ENCODE peak calls at places on chromosomes 16 and 17, in ten cellular contexts. One of them, this sample, is unnamed. For H3K27me3, the result is how much of the 10 kb centered on the place peaks cover.

GRCh38 chr16:48413291-48413690 is 28.1 kb upstream of the SIAH1 start:
- DNase-seq in HCT116: no peak
- DNase-seq in ovary: no peak
- DNase-seq in vagina: no peak
- DNase-seq in lung: no peak
- DNase-seq in Caco-2: no peak
- DNase-seq in prostate gland: no peak
- DNase-seq in bronchial epithelial cell: no peak
- DNase-seq in right atrium auricular region: no peak
- DNase-seq in heart left ventricle: no peak
- DNase-seq in this sample: no peak

GRCh38 chr16:3498988-3499387 is 1.8 kb upstream of the CLUAP1 start:
- DNase-seq in bronchial epithelial cell: no peak
- DNase-seq in ovary: no peak
- DNase-seq in heart left ventricle: no peak
- DNase-seq in HCT116: no peak
- DNase-seq in right atrium auricular region: no peak
- DNase-seq in lung: no peak
- DNase-seq in Caco-2: no peak
- DNase-seq in vagina: no peak
- DNase-seq in prostate gland: no peak
- DNase-seq in this sample: no peak

GRCh38 chr17:71753070-71753469 is 367.8 kb upstream of the SOX9 start:
- DNase-seq in vagina: no peak
- DNase-seq in heart left ventricle: no peak
- DNase-seq in ovary: no peak
- DNase-seq in HCT116: no peak
- DNase-seq in Caco-2: no peak
- DNase-seq in lung: no peak
- DNase-seq in bronchial epithelial cell: peak
- DNase-seq in prostate gland: no peak
- DNase-seq in right atrium auricular region: no peak
- DNase-seq in this sample: no peak

GRCh38 chr17:71068351-71068750 is 899.0 kb downstream of the KCNJ2 start:
- DNase-seq in vagina: no peak
- DNase-seq in right atrium auricular region: no peak
- DNase-seq in lung: no peak
- DNase-seq in Caco-2: no peak
- DNase-seq in bronchial epithelial cell: no peak
- DNase-seq in heart left ventricle: no peak
- DNase-seq in ovary: no peak
- DNase-seq in prostate gland: no peak
- DNase-seq in HCT116: no peak
- DNase-seq in this sample: no peak

GRCh38 chr16:30794634-30795033 is 7.6 kb upstream of the ZNF629 start:
- DNase-seq in heart left ventricle: no peak
- DNase-seq in vagina: no peak
- DNase-seq in bronchial epithelial cell: no peak
- DNase-seq in prostate gland: no peak
- DNase-seq in HCT116: no peak
- DNase-seq in right atrium auricular region: no peak
- DNase-seq in lung: no peak
- DNase-seq in Caco-2: no peak
- DNase-seq in ovary: no peak
- DNase-seq in this sample: no peak

GRCh38 chr17:33750943-33751701 is 458.0 kb upstream of the ASIC2 start:
- DNase-seq in heart left ventricle: peak
- DNase-seq in prostate gland: peak
- DNase-seq in HCT116: peak
- DNase-seq in vagina: no peak
- DNase-seq in ovary: peak
- DNase-seq in lung: peak
- DNase-seq in Caco-2: peak
- DNase-seq in bronchial epithelial cell: peak
- DNase-seq in right atrium auricular region: peak
- DNase-seq in this sample: peak

GRCh38 chr17:2337152-2337810 is at the start of gene SGSM2:
- DNase-seq in lung: peak
- DNase-seq in heart left ventricle: peak
- DNase-seq in HCT116: no peak
- DNase-seq in Caco-2: peak
- DNase-seq in bronchial epithelial cell: no peak
- DNase-seq in right atrium auricular region: no peak
- DNase-seq in ovary: peak
- DNase-seq in vagina: no peak
- DNase-seq in prostate gland: peak
- DNase-seq in this sample: no peak

GRCh38 chr17:80941743-80942211 is 49.9 kb upstream of the CHMP6 start:
- DNase-seq in right atrium auricular region: no peak
- DNase-seq in lung: no peak
- DNase-seq in vagina: no peak
- DNase-seq in heart left ventricle: no peak
- DNase-seq in prostate gland: no peak
- DNase-seq in bronchial epithelial cell: no peak
- DNase-seq in Caco-2: no peak
- DNase-seq in ovary: peak
- DNase-seq in HCT116: no peak
- DNase-seq in this sample: no peak

DNA sequence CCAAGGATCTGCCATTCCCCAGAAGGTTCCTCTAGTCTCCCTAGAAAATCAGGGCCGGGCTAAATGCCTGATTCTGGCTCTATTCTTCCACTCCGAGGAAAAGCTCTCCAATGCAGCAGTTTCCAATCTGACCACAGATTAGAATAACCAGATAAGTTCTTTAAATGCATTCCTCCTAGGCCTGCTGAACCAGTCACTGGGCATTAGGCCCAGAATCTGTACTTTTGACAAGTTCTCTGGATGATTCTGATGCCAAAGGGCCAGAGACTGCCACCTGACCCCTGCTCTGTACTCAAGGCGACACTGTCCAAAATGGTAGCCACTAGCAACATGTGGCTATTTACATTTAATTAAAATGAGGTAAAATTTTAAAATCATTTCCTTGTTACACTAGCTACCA is 22.3 kb downstream of the MAP3K14 start:
- DNase-seq in ovary: no peak
- DNase-seq in vagina: no peak
- DNase-seq in prostate gland: peak
- DNase-seq in lung: peak
- DNase-seq in heart left ventricle: peak
- DNase-seq in HCT116: no peak
- DNase-seq in Caco-2: no peak
- DNase-seq in bronchial epithelial cell: no peak
- DNase-seq in right atrium auricular region: no peak
- DNase-seq in this sample: no peak
- TF ChIP-seq CTCF in ovary: no peak
- TF ChIP-seq CTCF in vagina: no peak
- TF ChIP-seq CTCF in prostate gland: no peak
- TF ChIP-seq CTCF in lung: no peak
- TF ChIP-seq CTCF in heart left ventricle: no peak
- TF ChIP-seq CTCF in HCT116: no peak
- TF ChIP-seq CTCF in Caco-2: no peak
- TF ChIP-seq CTCF in bronchial epithelial cell: no peak
- TF ChIP-seq CTCF in right atrium auricular region: no peak
- TF ChIP-seq CTCF in this sample: no peak

DNA sequence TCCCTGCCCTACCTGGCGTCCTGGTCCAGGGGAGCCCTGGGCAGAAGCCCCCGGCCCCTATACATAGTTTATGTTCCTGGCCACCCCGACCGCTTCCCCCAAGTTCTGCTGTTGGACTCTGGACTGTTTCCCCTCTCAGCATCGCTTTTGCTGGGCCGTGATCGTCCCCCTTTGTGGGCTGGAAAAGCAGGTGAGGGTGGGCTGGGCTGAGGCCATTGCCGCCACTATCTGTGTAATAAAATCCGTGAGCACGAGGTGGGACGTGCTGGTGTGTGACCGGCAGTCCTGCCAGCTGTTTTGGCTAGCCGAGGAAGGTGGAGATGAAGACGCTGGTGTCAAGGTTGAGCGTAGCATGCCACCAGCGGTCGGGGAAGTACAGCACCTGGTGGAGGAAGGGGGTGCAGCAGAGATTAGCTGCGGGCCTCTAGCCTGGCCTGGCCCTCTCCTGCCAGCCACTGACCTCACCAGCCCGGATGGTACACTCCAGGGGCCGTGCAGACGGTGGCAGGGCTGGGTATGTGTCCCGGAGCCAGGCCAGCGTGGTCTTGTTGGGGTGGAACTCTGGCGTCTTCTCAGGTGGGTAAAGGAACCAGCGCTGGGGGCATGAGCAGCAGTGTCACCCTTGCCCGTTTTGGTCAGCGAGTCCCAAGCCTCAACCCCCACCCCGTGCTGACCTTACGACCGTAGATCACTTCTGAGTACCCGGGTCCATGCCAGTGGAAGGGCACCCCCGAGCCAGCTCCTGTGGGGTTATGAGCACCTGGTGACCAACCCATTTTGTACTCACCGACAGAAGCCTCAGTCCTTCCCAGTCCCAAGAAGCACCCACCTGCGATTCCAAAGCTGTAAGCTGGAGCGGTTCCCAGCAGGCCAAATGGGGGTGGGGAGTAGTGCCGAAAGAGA is 1.4 kb downstream of the JMJD8 start:
- DNase-seq in vagina: no peak
- DNase-seq in HCT116: no peak
- DNase-seq in bronchial epithelial cell: no peak
- DNase-seq in lung: no peak
- DNase-seq in heart left ventricle: no peak
- DNase-seq in ovary: peak
- DNase-seq in right atrium auricular region: no peak
- DNase-seq in Caco-2: no peak
- DNase-seq in prostate gland: no peak
- DNase-seq in this sample: no peak
- H3K27me3 ChIP-seq in vagina: under half
- H3K27me3 ChIP-seq in HCT116: under half
- H3K27me3 ChIP-seq in bronchial epithelial cell: under half
- H3K27me3 ChIP-seq in lung: under half
- H3K27me3 ChIP-seq in heart left ventricle: under half
- H3K27me3 ChIP-seq in ovary: under half
- H3K27me3 ChIP-seq in right atrium auricular region: under half
- H3K27me3 ChIP-seq in Caco-2: under half
- H3K27me3 ChIP-seq in prostate gland: under half
- H3K27me3 ChIP-seq in this sample: under half

GRCh38 chr16:46607529-46607928 is 13.7 kb downstream of the SHCBP1 start:
- DNase-seq in right atrium auricular region: no peak
- DNase-seq in prostate gland: no peak
- DNase-seq in Caco-2: no peak
- DNase-seq in ovary: no peak
- DNase-seq in bronchial epithelial cell: peak
- DNase-seq in heart left ventricle: no peak
- DNase-seq in lung: no peak
- DNase-seq in vagina: no peak
- DNase-seq in HCT116: peak
- DNase-seq in this sample: peak

DNA sequence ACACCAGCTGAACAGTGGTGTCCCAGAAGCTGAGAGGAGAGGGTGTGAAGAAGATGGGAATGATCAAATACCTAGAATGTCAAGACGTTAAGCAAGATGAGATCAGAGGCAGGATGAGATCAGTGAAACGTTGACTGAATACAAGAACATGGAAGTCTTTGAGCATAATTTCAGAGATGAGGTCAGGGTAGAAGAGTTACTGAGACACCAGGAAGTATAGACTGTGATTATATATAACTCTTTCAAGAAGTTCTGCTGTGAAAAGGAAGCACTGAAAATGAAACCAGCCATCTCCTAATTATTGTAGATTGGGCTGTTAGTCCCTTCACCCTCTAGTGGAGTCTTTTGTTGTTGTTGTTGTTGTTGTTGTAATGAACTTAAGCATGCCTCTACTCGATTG is 9.1 kb downstream of the SHCBP1 start:
- DNase-seq in heart left ventricle: no peak
- DNase-seq in lung: no peak
- DNase-seq in prostate gland: no peak
- DNase-seq in Caco-2: no peak
- DNase-seq in ovary: no peak
- DNase-seq in right atrium auricular region: no peak
- DNase-seq in bronchial epithelial cell: no peak
- DNase-seq in HCT116: no peak
- DNase-seq in vagina: no peak
- DNase-seq in this sample: no peak
- TF ChIP-seq CTCF in heart left ventricle: no peak
- TF ChIP-seq CTCF in lung: no peak
- TF ChIP-seq CTCF in prostate gland: no peak
- TF ChIP-seq CTCF in Caco-2: no peak
- TF ChIP-seq CTCF in ovary: no peak
- TF ChIP-seq CTCF in right atrium auricular region: no peak
- TF ChIP-seq CTCF in bronchial epithelial cell: no peak
- TF ChIP-seq CTCF in HCT116: no peak
- TF ChIP-seq CTCF in vagina: no peak
- TF ChIP-seq CTCF in this sample: no peak

GRCh38 chr17:74181341-74181740 is 22.1 kb upstream of the RPL38 start:
- DNase-seq in HCT116: no peak
- DNase-seq in prostate gland: no peak
- DNase-seq in right atrium auricular region: no peak
- DNase-seq in bronchial epithelial cell: no peak
- DNase-seq in vagina: no peak
- DNase-seq in lung: no peak
- DNase-seq in ovary: no peak
- DNase-seq in heart left ventricle: no peak
- DNase-seq in Caco-2: no peak
- DNase-seq in this sample: no peak

GRCh38 chr17:74177018-74177450 is 26.4 kb upstream of the RPL38 start:
- DNase-seq in Caco-2: no peak
- DNase-seq in bronchial epithelial cell: peak
- DNase-seq in ovary: no peak
- DNase-seq in heart left ventricle: no peak
- DNase-seq in HCT116: no peak
- DNase-seq in prostate gland: no peak
- DNase-seq in lung: no peak
- DNase-seq in right atrium auricular region: no peak
- DNase-seq in vagina: no peak
- DNase-seq in this sample: peak

GRCh38 chr17:74180336-74180735 is 23.1 kb upstream of the RPL38 start:
- DNase-seq in heart left ventricle: no peak
- DNase-seq in ovary: no peak
- DNase-seq in vagina: no peak
- DNase-seq in Caco-2: no peak
- DNase-seq in HCT116: no peak
- DNase-seq in bronchial epithelial cell: no peak
- DNase-seq in prostate gland: no peak
- DNase-seq in lung: no peak
- DNase-seq in right atrium auricular region: no peak
- DNase-seq in this sample: no peak

GRCh38 chr17:74182041-74182783 is 21.3 kb upstream of the RPL38 start:
- DNase-seq in ovary: no peak
- DNase-seq in prostate gland: no peak
- DNase-seq in lung: no peak
- DNase-seq in bronchial epithelial cell: no peak
- DNase-seq in right atrium auricular region: no peak
- DNase-seq in heart left ventricle: no peak
- DNase-seq in vagina: no peak
- DNase-seq in Caco-2: no peak
- DNase-seq in HCT116: no peak
- DNase-seq in this sample: no peak

DNA sequence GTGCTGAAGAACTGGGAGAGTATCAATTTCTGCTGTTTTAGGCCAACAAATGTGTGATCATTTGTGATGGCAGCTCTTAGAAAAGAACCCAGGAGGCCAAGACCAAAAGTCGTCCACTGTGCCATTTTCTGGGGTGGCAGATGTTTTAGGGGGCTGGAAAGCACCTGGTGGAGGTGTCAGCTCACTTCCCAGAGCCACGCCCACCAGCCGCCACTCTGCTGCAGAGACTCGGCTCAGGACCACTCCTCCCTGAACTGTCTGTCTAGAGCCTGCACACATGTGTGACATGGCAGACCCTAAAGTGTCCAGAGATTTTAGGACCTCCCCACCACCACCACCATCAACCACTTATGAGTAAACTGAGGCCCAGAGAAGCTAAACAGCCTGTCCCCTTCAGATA is 23.9 kb upstream of the RPL38 start:
- DNase-seq in heart left ventricle: no peak
- DNase-seq in ovary: no peak
- DNase-seq in lung: no peak
- DNase-seq in right atrium auricular region: no peak
- DNase-seq in bronchial epithelial cell: no peak
- DNase-seq in HCT116: no peak
- DNase-seq in vagina: no peak
- DNase-seq in Caco-2: no peak
- DNase-seq in prostate gland: no peak
- DNase-seq in this sample: no peak
- H3K27me3 ChIP-seq in heart left ventricle: under half
- H3K27me3 ChIP-seq in ovary: under half
- H3K27me3 ChIP-seq in lung: under half
- H3K27me3 ChIP-seq in right atrium auricular region: under half
- H3K27me3 ChIP-seq in bronchial epithelial cell: under half
- H3K27me3 ChIP-seq in HCT116: under half
- H3K27me3 ChIP-seq in vagina: under half
- H3K27me3 ChIP-seq in Caco-2: under half
- H3K27me3 ChIP-seq in prostate gland: under half
- H3K27me3 ChIP-seq in this sample: under half

This sample was measured in keratinocyte.